ENCODE peak calls at places on chromosomes 13 and 19, in nine cellular contexts. Y, F, I, D, A, S, L, E and B are unnamed samples.

GRCh38 chr13:80363890-80364503 is 23.1 kb upstream of the SPRY2 start:
- DNase-seq in Y (no peak), F (peak; percentile 30), I (peak; percentile 61), D (no peak), A (peak; percentile 28), S (no peak), L (no peak), E (peak; percentile 47), B (no peak)

GRCh38 chr19:44113784-44114390 is 688 bp downstream of the ZNF225 start:
- DNase-seq in Y (no peak), F (no peak), I (no peak), D (no peak), A (peak; percentile 13), S (no peak), L (no peak), E (peak; percentile 20), B (no peak)

GRCh38 chr19:2271516-2272103 is 10.4 kb downstream of the PEAK3 start:
- DNase-seq in Y (no peak), F (peak; percentile 71), I (peak; percentile 63), D (peak; percentile 44), A (peak; percentile 55), S (peak; percentile 61), L (peak; percentile 67), E (peak; percentile 26), B (no peak)

GRCh38 chr19:33437351-33438015 is 64.0 kb downstream of the CEBPG start:
- DNase-seq in Y (no peak), F (no peak), I (no peak), D (no peak), A (no peak), S (peak; percentile 37), L (peak; percentile 27), E (no peak), B (no peak)

GRCh38 chr13:35687336-35687735 is 210.8 kb upstream of the MAB21L1 start:
- DNase-seq in Y (no peak), F (no peak), I (no peak), D (no peak), A (no peak), S (no peak), L (no peak), E (no peak), B (no peak)

GRCh38 chr19:14544977-14545715 is 15.8 kb downstream of the TECR start:
- DNase-seq in Y (no peak), F (peak; percentile 75), I (no peak), D (no peak), A (no peak), S (peak; percentile 76), L (peak; percentile 74), E (no peak), B (no peak)

GRCh38 chr13:30866692-30867669 is 39.1 kb upstream of the MEDAG start:
- DNase-seq in Y (no peak), F (no peak), I (no peak), D (no peak), A (no peak), S (no peak), L (no peak), E (no peak), B (no peak)

GRCh38 chr19:35000647-35001501 is 751 bp downstream of the GRAMD1A start:
- DNase-seq in Y (no peak), F (peak; percentile 55), I (peak; percentile 52), D (no peak), A (peak; percentile 68), S (no peak), L (no peak), E (peak; percentile 43), B (peak; percentile 13)

GRCh38 chr13:23979361-23980159 is 82.3 kb upstream of the C1QTNF9B start:
- DNase-seq in Y (peak; percentile 80), F (peak; percentile 56), I (peak; percentile 88), D (peak; percentile 94), A (no peak), S (peak; percentile 70), L (peak; percentile 82), E (peak; percentile 81), B (no peak)

GRCh38 chr13:35225582-35225981 is 250.9 kb downstream of the MAB21L1 start:
- DNase-seq in Y (no peak), F (no peak), I (no peak), D (no peak), A (no peak), S (no peak), L (no peak), E (peak; percentile 24), B (no peak)

GRCh38 chr13:106649495-106649894 is 81.6 kb upstream of the ARGLU1 start:
- DNase-seq in Y (no peak), F (peak; percentile 84), I (no peak), D (no peak), A (no peak), S (no peak), L (no peak), E (no peak), B (no peak)

GRCh38 chr13:36282818-36283432 is 14.7 kb downstream of the CCDC169 start:
- DNase-seq in Y (no peak), F (peak; percentile 55), I (peak; percentile 69), D (peak; percentile 38), A (peak; percentile 25), S (no peak), L (no peak), E (peak; percentile 41), B (no peak)

GRCh38 chr19:18478545-18479311 is 40.8 kb upstream of the ISYNA1 start:
- DNase-seq in Y (peak; percentile 78), F (peak; percentile 83), I (peak; percentile 91), D (no peak), A (peak; percentile 71), S (peak; percentile 81), L (peak; percentile 82), E (no peak), B (no peak)

DNA sequence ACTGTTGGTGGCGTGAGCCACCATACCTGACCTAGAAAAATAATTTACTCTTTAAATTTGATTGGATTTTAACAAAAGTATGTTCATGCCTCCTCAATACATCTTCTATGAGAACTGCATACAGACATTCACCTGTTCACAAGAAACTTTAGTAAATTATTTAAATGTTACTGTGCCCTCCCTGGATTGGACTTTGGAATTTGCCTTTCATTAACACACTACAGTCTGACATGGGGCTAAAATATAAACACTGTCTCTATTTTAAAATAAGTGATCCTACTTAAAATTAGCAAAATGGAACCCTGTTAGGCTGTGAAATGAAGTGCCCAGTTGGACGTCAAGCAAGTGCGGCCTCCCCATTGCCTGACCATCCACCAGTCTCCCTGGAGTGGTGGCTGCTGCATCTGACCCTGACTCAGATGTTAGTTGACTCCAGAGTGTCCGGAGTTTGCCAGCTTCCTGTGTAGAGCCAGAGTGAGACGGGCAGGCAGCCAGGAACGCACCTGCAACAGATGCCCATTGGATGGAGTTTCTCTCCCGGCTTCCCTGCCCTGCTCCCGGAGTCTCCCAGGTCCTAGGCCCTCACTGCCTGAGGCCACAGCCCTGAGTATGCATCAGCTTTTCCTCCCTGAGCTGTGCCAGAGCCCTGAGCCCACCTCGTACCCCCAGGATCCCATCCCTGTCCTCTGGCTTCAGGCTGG is 45.9 kb upstream of the ATP11A start:
- DNase-seq in Y (peak; percentile 11), F (no peak), I (no peak), D (no peak), A (no peak), S (no peak), L (peak; percentile 91), E (no peak), B (peak; percentile 48)
- TF ChIP-seq CTCF in Y (no peak), F (no peak), I (no peak), D (no peak), A (no peak), S (no peak), L (no peak), E (no peak), B (no peak)

GRCh38 chr19:48624791-48625723 is 5.8 kb downstream of the SPHK2 start:
- DNase-seq in Y (no peak), F (no peak), I (no peak), D (no peak), A (no peak), S (no peak), L (no peak), E (peak; percentile 59), B (no peak)

GRCh38 chr19:48625891-48626327 is 6.6 kb downstream of the SPHK2 start:
- DNase-seq in Y (no peak), F (no peak), I (no peak), D (no peak), A (no peak), S (no peak), L (peak; percentile 67), E (no peak), B (no peak)

GRCh38 chr19:48627211-48627864 is 8.0 kb downstream of the SPHK2 start:
- DNase-seq in Y (no peak), F (peak; percentile 37), I (no peak), D (no peak), A (no peak), S (no peak), L (peak; percentile 66), E (no peak), B (no peak)

GRCh38 chr19:48623556-48624066 is 4.3 kb downstream of the SPHK2 start:
- DNase-seq in Y (no peak), F (no peak), I (no peak), D (no peak), A (peak; percentile 36), S (no peak), L (no peak), E (peak; percentile 47), B (no peak)

GRCh38 chr19:48624067-48624594 is 4.8 kb downstream of the SPHK2 start:
- DNase-seq in Y (peak; percentile 98), F (peak; percentile 98), I (peak; percentile 99), D (peak; percentile 95), A (peak; percentile 99), S (peak; percentile 97), L (peak; percentile 99), E (peak; percentile 100), B (no peak)
- H3K4me3 ChIP-seq in Y (peak overlapping the region; percentile 38), F (peak overlapping the region; percentile 43), I (peak overlapping the region; percentile 56), D (peak overlapping the region; percentile 58), A (peak overlapping the region; percentile 49), S (peak overlapping the region; percentile 6), L (peak overlapping the region; percentile 48), E (peak overlapping the region; percentile 79), B (peak overlapping the region; percentile 64)

DNA sequence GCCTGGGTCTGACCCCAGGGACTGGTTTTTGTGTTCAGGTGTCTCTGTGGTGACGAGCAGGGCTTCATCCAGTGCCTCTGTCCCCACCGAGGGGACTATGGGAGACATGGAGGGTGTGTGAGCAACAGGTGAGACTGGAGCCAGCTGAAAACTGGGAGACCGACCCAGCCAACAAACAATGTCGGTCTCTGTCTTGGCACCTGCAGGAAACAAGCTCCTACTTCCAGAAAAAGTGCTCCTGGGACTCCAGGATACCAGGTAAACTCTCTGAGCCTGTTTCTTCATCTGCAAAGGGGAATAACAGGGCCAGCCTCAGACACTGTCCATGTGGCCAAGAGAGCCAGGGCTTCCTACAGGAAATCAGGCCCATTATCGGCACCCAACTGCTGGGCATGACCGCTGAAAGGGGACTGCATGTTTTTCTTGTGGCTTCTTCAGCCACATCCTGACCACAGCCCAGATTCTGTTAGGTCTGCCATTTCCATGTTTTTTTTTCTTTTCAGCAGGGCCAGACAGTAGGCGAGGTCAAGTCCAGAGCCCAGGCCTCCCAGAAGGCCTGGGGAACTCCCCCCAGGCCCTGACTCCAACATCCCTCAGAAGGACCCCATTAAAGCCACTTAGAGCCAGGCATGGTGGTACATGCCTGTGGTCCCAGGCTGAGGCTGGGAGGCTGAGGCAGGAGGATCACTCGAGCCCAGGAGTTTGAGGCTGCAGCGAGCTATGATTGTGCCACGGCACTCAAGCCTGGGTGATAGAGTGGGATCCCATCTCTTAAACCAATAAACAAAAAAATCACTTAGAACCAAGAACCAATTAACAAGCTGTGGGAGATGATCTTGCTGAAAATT is 833 bp upstream of the BST2 start:
- DNase-seq in Y (no peak), F (no peak), I (peak; percentile 38), D (peak; percentile 76), A (peak; percentile 49), S (no peak), L (no peak), E (no peak), B (no peak)
- TF ChIP-seq CTCF in Y (no peak), F (no peak), I (no peak), D (no peak), A (no peak), S (no peak), L (no peak), E (no peak), B (no peak)

GRCh38 chr19:5041168-5042038 is 72.5 kb downstream of the KDM4B start:
- DNase-seq in Y (no peak), F (no peak), I (no peak), D (no peak), A (no peak), S (no peak), L (no peak), E (no peak), B (no peak)
- H3K4me3 ChIP-seq in Y (no peak overlapping the region), F (no peak overlapping the region), I (no peak overlapping the region), D (no peak overlapping the region), A (no peak overlapping the region), S (no peak overlapping the region), L (no peak overlapping the region), E (no peak overlapping the region), B (no peak overlapping the region)